ENCODE peak calls at places on chromosome 10, in eight cellular contexts. T is neural progenitor cell; G is K562; P is CD8-positive, alpha-beta memory T cell; U is psoas muscle; Z is mammary epithelial cell; Q is GM23338; Y is left ventricle myocardium inferior. L is an unnamed sample.

GRCh38 chr10:89468625-89469024 is 54.3 kb downstream of the IFIT5 start:
- DNase-seq in U (no peak), Z (no peak), G (no peak), P (no peak), Q (no peak), T (no peak), Y (no peak), L (no peak)

GRCh38 chr10:75408911-75409885 is 7.6 kb upstream of the ZNF503 start:
- DNase-seq in G (peak), T (peak), Y (peak), Z (peak), U (peak), P (no peak), Q (peak), L (no peak)

GRCh38 chr10:82865366-82865765 is 990.4 kb downstream of the NRG3 start:
- DNase-seq in U (no peak), P (no peak), G (no peak), Z (no peak), Y (no peak), T (no peak), Q (no peak), L (no peak)

GRCh38 chr10:84140036-84140379 is 699 bp downstream of the GHITM start:
- DNase-seq in G (peak), Z (no peak), Y (no peak), P (peak), Q (no peak), U (peak), T (peak), L (no peak)

GRCh38 chr10:53370347-53370746 is 597.8 kb upstream of the MBL2 start:
- DNase-seq in Z (no peak), P (no peak), T (no peak), Y (no peak), Q (no peak), G (no peak), U (no peak), L (no peak)

GRCh38 chr10:84715911-84716310 is 387.5 kb downstream of the CCSER2 start:
- DNase-seq in T (peak), P (no peak), G (peak), Z (peak), Q (peak), Y (no peak), U (no peak), L (no peak)

GRCh38 chr10:111087331-111087756 is 10.5 kb downstream of the ADRA2A start:
- DNase-seq in G (peak), Y (no peak), Z (no peak), P (no peak), T (no peak), Q (no peak), U (no peak), L (no peak)

GRCh38 chr10:110502072-110502845 is 4.6 kb downstream of the DUSP5 start:
- DNase-seq in Z (no peak), G (no peak), U (no peak), Q (no peak), T (no peak), P (no peak), Y (no peak), L (no peak)

GRCh38 chr10:57418476-57418875 is 849.2 kb downstream of the IPMK start:
- DNase-seq in P (no peak), T (no peak), Z (no peak), U (no peak), Y (no peak), G (no peak), Q (no peak), L (no peak)

GRCh38 chr10:69317175-69318086 is 39.1 kb downstream of the HK1 start:
- DNase-seq in U (no peak), P (no peak), T (no peak), Y (no peak), Q (no peak), G (peak), Z (peak), L (no peak)

GRCh38 chr10:30813872-30814471 is 184.4 kb upstream of the LYZL2 start:
- DNase-seq in U (no peak), T (no peak), G (no peak), Z (peak), Q (no peak), P (no peak), Y (no peak), L (no peak)

GRCh38 chr10:68208424-68209042 is 23.4 kb downstream of the ATOH7 start:
- DNase-seq in Q (peak), P (no peak), T (peak), Y (no peak), Z (peak), U (no peak), G (peak), L (no peak)

GRCh38 chr10:25852364-25852941 is 81.6 kb upstream of the MYO3A start:
- DNase-seq in Y (no peak), T (no peak), G (no peak), U (no peak), P (no peak), Z (no peak), Q (peak), L (no peak)

GRCh38 chr10:32004161-32004591 is 52.0 kb downstream of the KIF5B start:
- DNase-seq in Q (peak), G (peak), Y (peak), P (no peak), Z (no peak), T (no peak), U (peak), L (no peak)

GRCh38 chr10:34996843-34997242 is 93.3 kb downstream of the CUL2 start:
- DNase-seq in Z (peak), G (no peak), T (no peak), P (no peak), Q (no peak), U (peak), Y (no peak), L (no peak)

GRCh38 chr10:14478639-14479038 is 147.9 kb upstream of the FRMD4A start:
- DNase-seq in Q (peak), U (peak), Y (peak), G (peak), Z (peak), P (no peak), T (peak), L (peak)

GRCh38 chr10:55024718-55025117 is 223.7 kb upstream of the PCDH15 start:
- DNase-seq in P (no peak), U (no peak), Q (no peak), G (no peak), T (no peak), Z (no peak), Y (no peak), L (no peak)

GRCh38 chr10:6207658-6208057 is 4.9 kb downstream of the PFKFB3 start:
- DNase-seq in Y (no peak), Z (peak), U (no peak), P (no peak), Q (no peak), T (no peak), G (no peak), L (no peak)

GRCh38 chr10:35643151-35643975 is 1.3 kb upstream of the FZD8 start:
- DNase-seq in U (peak), P (no peak), G (peak), T (peak), Z (no peak), Y (peak), Q (peak), L (peak)

GRCh38 chr10:104045151-104046089 is 40.3 kb downstream of the COL17A1 start:
- DNase-seq in Y (no peak), Q (peak), G (peak), U (no peak), T (peak), Z (no peak), P (no peak), L (peak)

GRCh38 chr10:28220811-28221210 is 82.1 kb downstream of the MPP7 start:
- DNase-seq in Z (no peak), T (no peak), Q (no peak), U (no peak), P (no peak), Y (no peak), G (no peak), L (no peak)

GRCh38 chr10:131764929-131765328 is 135.9 kb upstream of the PPP2R2D start:
- DNase-seq in G (no peak), Y (no peak), Q (no peak), T (no peak), Z (no peak), U (no peak), P (no peak), L (no peak)

GRCh38 chr10:68470300-68470699 is 1.5 kb downstream of the DNA2 start:
- DNase-seq in Y (no peak), G (peak), Q (no peak), U (no peak), T (no peak), P (no peak), Z (no peak), L (no peak)

GRCh38 chr10:23826399-23826798 is 382.5 kb upstream of the KIAA1217 start:
- DNase-seq in U (no peak), T (peak), G (peak), Q (peak), P (no peak), Z (peak), Y (no peak), L (no peak)

GRCh38 chr10:108204528-108205313 is 1040.2 kb upstream of the SORCS1 start:
- DNase-seq in G (peak), T (peak), P (no peak), Y (no peak), Q (peak), U (no peak), Z (peak), L (no peak)

GRCh38 chr10:89535185-89536012 is at the start of gene SLC16A12:
- DNase-seq in Z (no peak), T (peak), U (peak), P (no peak), Q (peak), G (no peak), Y (peak), L (no peak)

GRCh38 chr10:15541376-15541775 is 170.3 kb upstream of the FAM171A1 start:
- DNase-seq in Z (no peak), U (no peak), T (no peak), P (no peak), Y (no peak), Q (no peak), G (no peak), L (no peak)

GRCh38 chr10:91907914-91908357 is 1.4 kb downstream of the FGFBP3 start:
- DNase-seq in Q (peak), T (peak), U (peak), Z (no peak), P (no peak), G (peak), Y (no peak), L (no peak)

GRCh38 chr10:67550838-67551402 is 145.1 kb downstream of the CTNNA3 start:
- DNase-seq in U (no peak), Q (no peak), Z (no peak), Y (no peak), T (no peak), G (no peak), P (no peak), L (no peak)

GRCh38 chr10:73920084-73920483 is 9.2 kb downstream of the PLAU start:
- DNase-seq in U (peak), Q (peak), T (no peak), P (no peak), G (peak), Y (peak), Z (peak), L (no peak)

GRCh38 chr10:97689637-97690036 is 2.6 kb upstream of the AVPI1 start:
- DNase-seq in T (no peak), Q (peak), Z (peak), P (no peak), U (no peak), G (peak), Y (no peak), L (no peak)

GRCh38 chr10:99345350-99345749 is 16.2 kb downstream of the CNNM1 start:
- DNase-seq in Z (peak), U (no peak), G (no peak), T (no peak), P (no peak), Y (no peak), Q (no peak), L (no peak)

GRCh38 chr10:26799342-26799741 is 61.4 kb downstream of the ABI1 start:
- DNase-seq in G (no peak), Y (no peak), P (no peak), Q (no peak), Z (no peak), T (no peak), U (no peak), L (no peak)

GRCh38 chr10:87589653-87590052 is 70.0 kb upstream of the PAPSS2 start:
- DNase-seq in T (no peak), P (no peak), G (no peak), Q (no peak), U (no peak), Z (peak), Y (no peak), L (no peak)

GRCh38 chr10:58219875-58220274 is 47.8 kb downstream of the IPMK start:
- DNase-seq in Z (no peak), G (no peak), T (no peak), Q (no peak), U (no peak), Y (no peak), P (no peak), L (no peak)

GRCh38 chr10:15897282-15897681 is 37.0 kb upstream of the MINDY3 start:
- DNase-seq in Q (no peak), P (no peak), T (no peak), Z (peak), Y (no peak), G (no peak), U (no peak), L (no peak)

GRCh38 chr10:67539312-67539711 is 156.7 kb downstream of the CTNNA3 start:
- DNase-seq in T (no peak), Q (no peak), Z (no peak), G (no peak), P (no peak), Y (no peak), U (peak), L (no peak)

DNA sequence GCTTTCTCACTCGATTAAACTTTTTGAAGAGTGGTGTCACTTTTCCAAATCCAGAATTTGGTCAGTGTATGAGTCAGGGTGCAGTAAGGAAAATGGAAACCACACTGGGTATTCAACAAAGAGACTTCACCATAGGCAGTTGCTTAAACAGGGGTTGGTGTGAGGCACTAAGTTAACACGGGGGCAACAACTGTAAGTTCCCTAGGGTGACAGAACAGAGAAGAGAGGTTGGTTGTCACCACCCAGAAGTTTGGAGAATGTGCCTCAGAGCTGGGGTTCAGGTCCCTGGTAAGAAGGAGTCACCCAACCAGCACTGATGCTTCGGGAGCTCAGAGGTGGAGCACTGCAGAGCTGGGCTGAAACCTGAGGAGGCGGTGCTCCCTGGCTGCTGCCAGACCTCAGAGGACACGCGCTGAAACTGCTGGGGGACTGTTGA is 170.4 kb downstream of the ARID5B start:
- DNase-seq in T (peak), Q (no peak), Y (no peak), P (no peak), U (peak), Z (no peak), G (no peak), L (no peak)
- H3K27ac ChIP-seq in T (no peak), Q (no peak), Y (peak), P (no peak), U (peak), Z (no peak), G (no peak), L (no peak)

GRCh38 chr10:102778781-102779180 is 35.0 kb downstream of the WBP1L start:
- DNase-seq in U (no peak), Z (no peak), Y (no peak), P (no peak), T (no peak), G (no peak), Q (no peak), L (no peak)
- H3K27ac ChIP-seq in U (peak), Z (no peak), Y (peak), P (no peak), T (no peak), G (no peak), Q (no peak), L (no peak)

GRCh38 chr10:60186315-60187071 is 203.2 kb downstream of the ANK3 start:
- DNase-seq in T (no peak), Y (peak), Q (no peak), Z (no peak), U (peak), G (no peak), P (no peak), L (no peak)
- H3K27ac ChIP-seq in T (no peak), Y (peak), Q (no peak), Z (no peak), U (no peak), G (no peak), P (no peak), L (peak)

DNA sequence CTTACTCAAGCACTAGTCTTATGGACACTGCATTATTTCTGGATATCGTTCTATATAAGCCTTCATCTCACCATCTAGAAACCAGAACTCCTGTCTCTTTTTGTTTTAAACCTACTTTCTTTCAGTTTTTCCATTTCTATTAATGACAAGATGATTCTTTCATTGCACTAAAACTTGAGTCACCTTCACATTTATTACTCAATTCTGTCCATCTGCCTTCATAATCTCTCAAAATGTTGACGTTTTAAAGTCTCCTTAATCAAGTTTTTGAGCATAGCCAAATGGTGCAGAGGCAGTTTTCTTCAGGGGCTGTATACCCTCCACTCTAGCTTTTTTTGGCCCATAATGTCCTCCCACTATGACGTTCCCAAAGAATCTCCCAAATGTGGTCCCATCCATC is 17.6 kb downstream of the STAM start:
- DNase-seq in T (no peak), Q (no peak), Z (no peak), U (no peak), G (no peak), Y (no peak), P (no peak), L (no peak)
- H3K27ac ChIP-seq in T (no peak), Q (no peak), Z (no peak), U (no peak), G (peak), Y (no peak), P (no peak), L (no peak)

GRCh38 chr10:61642692-61643091 is 20.0 kb upstream of the CABCOCO1 start:
- DNase-seq in T (no peak), Y (no peak), U (no peak), Z (peak), P (no peak), Q (no peak), G (no peak), L (no peak)
- H3K27ac ChIP-seq in T (no peak), Y (no peak), U (no peak), Z (no peak), P (no peak), Q (peak), G (no peak), L (no peak)

GRCh38 chr10:125005312-125006187 is 63.6 kb downstream of the ZRANB1 start:
- DNase-seq in G (no peak), U (no peak), P (no peak), Y (no peak), Q (no peak), T (no peak), Z (no peak), L (no peak)

GRCh38 chr10:125004571-125005311 is 62.8 kb downstream of the ZRANB1 start:
- DNase-seq in Z (no peak), P (no peak), T (no peak), G (no peak), Y (no peak), Q (no peak), U (no peak), L (no peak)

GRCh38 chr10:125006921-125007391 is 65.0 kb downstream of the ZRANB1 start:
- DNase-seq in T (no peak), U (peak), Q (no peak), Z (no peak), Y (no peak), G (no peak), P (no peak), L (no peak)

GRCh38 chr10:125007436-125007835 is 65.5 kb downstream of the ZRANB1 start:
- DNase-seq in G (no peak), T (no peak), P (no peak), U (no peak), Y (no peak), Z (no peak), Q (no peak), L (no peak)

GRCh38 chr10:125006188-125006680 is 64.3 kb downstream of the ZRANB1 start:
- DNase-seq in Z (no peak), T (no peak), Y (no peak), P (no peak), Q (no peak), G (no peak), U (no peak), L (no peak)
- H3K27ac ChIP-seq in Z (no peak), T (no peak), Y (no peak), P (no peak), Q (no peak), G (no peak), U (peak), L (no peak)

DNA sequence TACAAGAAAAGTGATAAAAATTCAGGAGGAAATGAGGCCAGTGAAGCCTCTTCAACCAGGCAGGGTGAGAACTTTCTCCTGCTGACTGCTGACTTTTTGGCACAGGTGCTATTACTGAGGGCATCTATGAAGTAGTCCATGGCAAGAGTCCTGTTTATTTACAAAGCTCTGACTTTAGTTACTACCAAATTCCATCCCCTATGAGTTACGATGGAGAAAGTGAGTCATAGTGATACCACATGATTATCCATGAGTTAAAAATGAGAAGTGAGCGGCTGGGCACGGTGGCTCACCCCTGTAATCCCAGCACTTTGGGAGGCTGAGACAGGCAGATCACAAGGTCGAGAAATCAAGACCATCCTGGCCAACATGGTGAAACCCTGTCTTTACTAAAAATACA is 19.9 kb downstream of the CCDC3 start:
- DNase-seq in Z (peak), G (no peak), Q (no peak), U (no peak), Y (no peak), P (no peak), T (no peak), L (no peak)
- H3K27ac ChIP-seq in Z (no peak), G (no peak), Q (no peak), U (no peak), Y (no peak), P (no peak), T (no peak), L (no peak)